ENCODE peak calls at places on chromosomes 5 and 9, in seven cellular contexts. I is IMR-90, P is mesendoderm, C is neuronal stem cell, A is H9, W is mesenchymal stem cell, G is trophoblast cell. O is an unnamed sample.

GRCh38 chr5:73380710-73381586 is 67.6 kb downstream of the FOXD1 start:
- DNase-seq in G (no peak), A (peak; percentile 38), I (no peak), W (no peak), C (no peak), P (peak; percentile 39), O (no peak)

GRCh38 chr5:116097301-116097700 is 12.5 kb downstream of the COMMD10 start:
- DNase-seq in C (no peak), G (peak; percentile 17), I (no peak), A (no peak), P (no peak), W (peak; percentile 50), O (no peak)

GRCh38 chr9:137265496-137266161 is 10.5 kb downstream of the NELFB start:
- DNase-seq in I (no peak), P (no peak), W (no peak), C (no peak), A (no peak), G (no peak), O (no peak)

GRCh38 chr5:73433982-73434342 is 14.6 kb downstream of the FOXD1 start:
- DNase-seq in P (no peak), C (no peak), A (no peak), G (no peak), I (peak; percentile 68), W (peak; percentile 58), O (no peak)

GRCh38 chr5:58197875-58198274 is 262.0 kb downstream of the PLK2 start:
- DNase-seq in P (no peak), G (no peak), W (no peak), I (peak; percentile 22), A (no peak), C (no peak), O (no peak)

GRCh38 chr5:2757563-2758311 is 6.3 kb upstream of the IRX2 start:
- DNase-seq in C (no peak), G (peak; percentile 97), W (no peak), P (peak; percentile 90), A (peak; percentile 40), I (peak; percentile 22), O (peak; percentile 48)

GRCh38 chr9:124507880-124508432 is 757 bp upstream of the NR5A1 start:
- DNase-seq in G (no peak), I (no peak), A (peak; percentile 25), W (no peak), P (no peak), C (no peak), O (no peak)

GRCh38 chr9:91048739-91049138 is 247.1 kb downstream of the SYK start:
- DNase-seq in W (no peak), P (no peak), G (no peak), C (no peak), A (no peak), I (no peak), O (peak; percentile 23)

GRCh38 chr5:136063778-136064465 is 35.1 kb downstream of the TGFBI start:
- DNase-seq in I (no peak), G (no peak), C (no peak), A (peak; percentile 14), W (no peak), P (peak; percentile 53), O (no peak)

GRCh38 chr9:9904021-9904420 is 708.8 kb downstream of the PTPRD start:
- DNase-seq in W (no peak), C (no peak), I (no peak), P (no peak), G (no peak), A (no peak), O (no peak)

GRCh38 chr5:142063878-142064331 is 44.7 kb upstream of the NDFIP1 start:
- DNase-seq in A (peak; percentile 80), P (peak; percentile 80), C (peak; percentile 73), G (no peak), I (peak; percentile 61), W (peak; percentile 36), O (no peak)

GRCh38 chr5:17990168-17990567 is 355.9 kb downstream of the TAF11L14 start:
- DNase-seq in I (no peak), P (no peak), W (no peak), G (no peak), A (no peak), C (no peak), O (no peak)

GRCh38 chr9:135504262-135505229 is 4.1 kb downstream of the MRPS2 start:
- DNase-seq in I (peak; percentile 52), P (peak; percentile 68), C (peak; percentile 45), A (peak; percentile 78), G (peak; percentile 20), W (peak; percentile 67), O (peak; percentile 72)

GRCh38 chr5:59164041-59164830 is 581.4 kb downstream of the RAB3C start:
- DNase-seq in C (no peak), W (no peak), G (no peak), I (peak; percentile 86), A (no peak), P (no peak), O (no peak)

DNA sequence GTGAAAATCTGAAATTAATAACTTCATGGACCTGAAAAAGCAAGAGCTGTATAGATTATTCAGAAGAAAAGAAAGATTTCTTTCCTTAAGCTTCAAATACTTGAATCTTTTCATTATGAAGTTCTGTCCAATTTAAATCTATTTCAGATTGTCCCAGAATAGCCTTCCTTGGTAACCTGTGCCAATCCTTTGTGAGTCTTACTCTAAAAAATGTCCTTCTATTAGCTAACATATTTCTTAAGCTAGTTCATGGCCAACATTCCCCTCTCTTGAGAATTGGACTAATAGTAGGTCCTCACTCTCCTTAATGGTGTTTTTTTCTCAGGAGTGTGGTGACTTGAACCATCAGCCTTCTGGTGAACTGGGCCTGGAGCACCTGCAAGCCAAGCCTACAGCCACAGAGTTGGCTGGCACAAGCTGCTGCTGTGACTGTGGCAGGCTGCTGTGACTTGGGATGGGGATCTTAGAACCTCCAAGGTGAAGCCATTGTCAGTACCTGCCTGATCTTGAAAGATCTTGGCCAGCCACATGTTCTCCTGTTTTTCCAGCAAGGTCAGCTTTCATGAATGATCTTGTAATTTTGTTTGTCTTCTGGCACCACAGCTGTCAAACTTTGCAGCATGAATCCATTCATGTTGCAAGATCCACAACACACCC is 262.6 kb upstream of the MAP3K1 start:
- DNase-seq in G (no peak), A (no peak), P (no peak), C (no peak), W (no peak), I (peak; percentile 45), O (no peak)
- H2AK5ac ChIP-seq in G (no peak overlapping the region), A (no peak overlapping the region), P (no peak overlapping the region), C (no peak overlapping the region), W (no peak overlapping the region), I (peak overlapping the region; percentile 7), O (no peak overlapping the region)

DNA sequence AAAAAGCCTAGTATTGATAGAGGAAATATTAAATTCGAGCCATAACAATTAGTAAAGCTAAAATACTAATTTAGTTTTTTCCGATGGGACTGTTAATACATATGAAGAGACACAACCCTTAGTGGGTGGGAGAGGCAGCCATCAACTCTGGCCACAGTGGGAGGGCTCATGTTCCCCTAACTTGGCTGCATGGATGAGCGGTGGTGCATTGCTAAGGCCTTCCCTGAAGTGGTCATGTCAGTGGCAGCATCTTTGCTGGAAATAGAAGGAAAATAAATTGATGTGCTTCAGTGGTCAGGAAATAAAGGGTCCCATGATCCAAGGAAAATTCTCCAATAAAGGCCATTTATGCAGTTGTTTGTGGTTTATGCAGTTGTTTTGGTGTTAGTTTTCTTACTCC is 33.9 kb upstream of the F2RL2 start:
- DNase-seq in G (no peak), P (no peak), A (no peak), W (no peak), C (no peak), I (no peak), O (no peak)
- H2AK5ac ChIP-seq in G (no peak overlapping the region), P (no peak overlapping the region), A (no peak overlapping the region), W (no peak overlapping the region), C (no peak overlapping the region), I (peak overlapping the region; percentile 7), O (no peak overlapping the region)

GRCh38 chr9:4905135-4905490 is 80.0 kb upstream of the JAK2 start:
- DNase-seq in A (no peak), I (no peak), C (no peak), W (no peak), G (no peak), P (no peak), O (no peak)

GRCh38 chr9:4904322-4905134 is 80.5 kb upstream of the JAK2 start:
- DNase-seq in A (no peak), I (peak; percentile 74), P (no peak), W (no peak), C (no peak), G (no peak), O (no peak)

DNA sequence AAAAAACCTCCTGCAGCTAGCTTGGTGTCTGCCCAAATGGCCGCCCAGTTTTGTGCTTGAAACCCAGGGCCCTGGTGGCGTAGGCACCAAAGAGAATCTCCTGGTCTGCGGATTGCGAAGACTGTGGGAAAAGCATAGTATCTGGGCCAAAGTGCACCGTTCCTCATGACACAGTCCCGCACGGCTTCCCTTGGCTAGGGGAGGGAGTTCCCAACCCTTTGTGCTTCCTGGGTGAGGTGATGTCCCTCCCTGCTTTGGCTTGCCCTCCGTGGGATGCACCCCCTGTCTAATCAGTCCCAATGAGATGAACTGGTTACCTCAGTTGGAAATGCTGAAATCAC is 83.0 kb upstream of the JAK2 start:
- DNase-seq in G (no peak), C (no peak), P (no peak), I (no peak), W (no peak), A (peak; percentile 36), O (no peak)
- H2AK5ac ChIP-seq in G (no peak overlapping the region), C (no peak overlapping the region), P (no peak overlapping the region), I (peak overlapping the region; percentile 60), W (peak overlapping the region; percentile 46), A (no peak overlapping the region), O (no peak overlapping the region)

GRCh38 chr9:12968093-12968492 is 193.3 kb downstream of the LURAP1L start:
- DNase-seq in I (peak; percentile 40), A (no peak), W (peak; percentile 88), G (no peak), P (no peak), C (no peak), O (no peak)

GRCh38 chr9:12973702-12974101 is 198.9 kb downstream of the LURAP1L start:
- DNase-seq in P (no peak), G (no peak), I (no peak), C (no peak), A (no peak), W (no peak), O (no peak)

GRCh38 chr9:12975496-12975895 is 200.7 kb downstream of the LURAP1L start:
- DNase-seq in G (no peak), W (no peak), C (no peak), A (no peak), I (no peak), P (no peak), O (no peak)

DNA sequence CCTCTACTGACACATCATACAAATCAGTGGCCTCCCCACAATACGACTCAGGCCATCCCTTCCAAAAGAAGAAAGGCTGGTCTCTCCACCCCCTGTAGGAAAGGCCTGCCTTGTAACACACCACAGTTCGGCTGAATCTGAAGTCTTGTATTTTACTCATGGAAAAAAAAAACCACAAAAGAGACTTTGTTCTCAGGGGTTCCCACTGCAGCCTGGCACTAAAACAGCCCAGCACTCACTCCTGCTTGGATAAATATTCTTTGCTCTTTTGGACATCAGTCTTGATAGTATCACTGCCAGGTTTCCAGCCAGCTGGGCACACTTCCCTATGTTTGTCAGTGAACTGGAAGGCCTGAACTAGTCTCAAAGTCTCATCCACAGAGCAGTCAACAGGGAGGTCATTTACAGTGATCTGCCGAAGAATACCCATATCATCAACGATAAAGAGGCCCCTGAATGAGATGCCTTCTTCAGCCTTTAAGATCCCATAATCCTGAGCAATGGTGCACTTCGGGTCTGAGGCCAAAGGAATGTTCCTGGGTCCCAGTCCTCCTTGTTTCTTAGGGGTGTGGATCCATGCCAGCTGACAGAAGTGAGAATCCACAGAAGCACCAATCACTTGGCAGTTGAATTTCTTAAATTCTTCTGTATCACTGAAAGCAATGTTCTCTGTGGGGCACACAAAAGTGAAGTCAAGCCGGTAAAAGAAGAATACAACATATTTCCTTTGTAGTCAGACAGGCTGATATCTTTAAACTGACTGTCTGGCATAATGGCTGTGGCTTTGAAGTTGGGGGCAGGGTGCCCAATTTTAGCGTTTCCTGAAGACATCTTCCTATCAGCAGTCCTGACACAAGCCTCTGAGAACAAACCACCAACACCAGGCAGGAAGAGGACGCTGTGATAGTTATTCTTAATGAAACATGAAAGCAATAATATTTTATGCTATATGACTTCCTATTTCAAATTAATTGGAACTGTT is 198.1 kb downstream of the LURAP1L start:
- DNase-seq in P (no peak), I (no peak), A (no peak), C (no peak), W (no peak), G (no peak), O (no peak)
- H2AK5ac ChIP-seq in P (no peak overlapping the region), I (no peak overlapping the region), A (no peak overlapping the region), C (no peak overlapping the region), W (no peak overlapping the region), G (peak overlapping the region; percentile 23), O (no peak overlapping the region)